ENCODE peak calls at places on chromosomes 2 and 18, in five cellular contexts. F is pancreas, K is colonic mucosa, H is uterus, X is HCT116. Q is an unnamed sample.
A peak's percentile ranks its signal among the peaks of the same experiment; 100 is the strongest.

GRCh38 chr18:64244571-64244970 is 95.7 kb upstream of the LINC00305 start:
- DNase-seq in H (no peak), X (no peak), F (no peak), K (no peak), Q (no peak)

GRCh38 chr18:63297678-63298392 is 21.7 kb downstream of the BCL2 start:
- DNase-seq in K (no peak), X (no peak), H (no peak), F (no peak), Q (no peak)

GRCh38 chr2:64019975-64020281 is 700 bp upstream of the VPS54 start:
- DNase-seq in H (no peak), X (no peak), F (no peak), K (no peak), Q (no peak)

GRCh38 chr2:25279091-25279651 is 62.6 kb downstream of the DNMT3A start:
- DNase-seq in K (peak; percentile 63), F (no peak), X (no peak), H (peak; percentile 62), Q (no peak)

GRCh38 chr2:196783431-196784094 is 15.9 kb downstream of the GTF3C3 start:
- DNase-seq in X (no peak), K (no peak), F (no peak), H (no peak), Q (no peak)

GRCh38 chr18:21307578-21307977 is 65.5 kb downstream of the GREB1L start:
- DNase-seq in X (no peak), H (no peak), F (no peak), K (no peak), Q (no peak)

GRCh38 chr18:45441110-45441842 is 174.0 kb upstream of the SLC14A2 start:
- DNase-seq in K (no peak), X (no peak), H (no peak), F (no peak), Q (no peak)

GRCh38 chr2:136131484-136131960 is 13.6 kb upstream of the CXCR4 start:
- DNase-seq in F (no peak), K (no peak), H (no peak), X (no peak), Q (no peak)

GRCh38 chr2:236968101-236968886 is 117.4 kb upstream of the COPS8 start:
- DNase-seq in H (no peak), X (no peak), K (peak; percentile 70), F (no peak), Q (no peak)
- H3K4me3 ChIP-seq in H (no peak overlapping the region), X (no peak overlapping the region), K (no peak overlapping the region), F (no peak overlapping the region), Q (no peak overlapping the region)

DNA sequence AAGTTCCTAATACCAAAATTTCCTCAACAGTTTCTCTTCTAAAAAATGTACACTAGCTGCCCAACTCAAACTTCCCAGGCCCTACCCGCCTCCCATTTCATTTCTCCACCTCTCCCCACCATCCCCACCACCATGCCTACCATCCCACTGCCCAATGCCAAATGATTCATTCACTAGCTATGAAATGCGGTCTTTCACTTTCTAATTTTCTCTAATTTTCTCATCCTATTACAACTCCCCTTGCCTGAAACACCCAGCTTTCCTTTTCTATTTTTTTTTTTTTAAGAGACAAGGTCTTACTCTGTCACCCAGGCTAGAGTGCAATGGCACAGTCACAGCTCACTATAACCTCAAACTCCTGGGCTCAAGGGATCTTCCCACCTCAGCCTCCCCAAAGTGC is 38.4 kb downstream of the KIDINS220 start:
- DNase-seq in K (no peak), H (no peak), F (no peak), X (no peak), Q (no peak)
- H3K36me3 ChIP-seq in K (peaks cover 7% of the 10 kb centered on the region), H (no peaks in the 10 kb centered on the region), F (no peaks in the 10 kb centered on the region), X (no peaks in the 10 kb centered on the region), Q (peaks cover 2% of the 10 kb centered on the region)

GRCh38 chr2:222707689-222708273 is 36.3 kb downstream of the MOGAT1 start:
- DNase-seq in F (no peak), X (no peak), H (no peak), K (no peak), Q (peak; percentile 12)

GRCh38 chr2:222708274-222708710 is 36.8 kb downstream of the MOGAT1 start:
- DNase-seq in X (peak; percentile 64), F (peak; percentile 81), H (peak; percentile 72), K (peak; percentile 87), Q (peak; percentile 23)

GRCh38 chr2:222711315-222711940 is 40.0 kb downstream of the MOGAT1 start:
- DNase-seq in H (no peak), F (no peak), X (no peak), K (no peak), Q (no peak)

GRCh38 chr2:222707102-222707688 is 35.7 kb downstream of the MOGAT1 start:
- DNase-seq in F (no peak), X (no peak), K (no peak), H (no peak), Q (no peak)

DNA sequence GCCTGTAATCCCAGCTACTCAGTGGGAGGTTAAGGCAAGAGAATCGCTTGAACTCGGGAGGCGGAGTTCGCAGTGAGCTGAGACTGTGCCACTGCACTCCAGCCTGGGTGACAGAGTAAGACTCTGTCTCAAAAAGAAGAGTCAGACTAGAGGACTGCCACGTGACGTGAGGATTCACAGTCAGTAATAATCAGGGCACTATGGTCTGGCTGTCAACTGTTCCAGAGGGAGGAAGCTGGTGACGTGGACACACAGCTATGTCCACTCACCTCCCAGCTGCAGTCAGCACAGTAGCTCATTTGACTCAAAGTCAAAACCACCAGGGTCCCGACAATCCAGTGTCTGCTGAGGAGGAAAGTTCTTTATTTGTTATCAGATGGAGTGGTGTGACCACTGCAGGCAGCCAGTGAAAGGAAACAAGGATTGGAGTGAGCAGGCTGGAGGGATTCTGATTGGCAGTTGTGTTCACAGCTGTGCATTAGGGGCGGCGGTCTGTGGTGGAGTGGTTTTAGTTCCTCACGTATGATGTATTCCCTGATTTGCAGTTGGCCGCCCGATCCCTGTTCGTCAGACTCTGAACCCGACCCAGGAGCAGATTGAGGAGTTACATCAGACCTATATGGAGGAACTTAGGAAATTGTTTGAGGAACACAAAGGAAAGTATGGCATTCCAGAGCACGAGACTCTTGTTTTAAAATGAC is 37.9 kb downstream of the MOGAT1 start:
- DNase-seq in X (peak; percentile 83), H (peak; percentile 31), K (peak; percentile 27), F (no peak), Q (peak; percentile 92)
- TF ChIP-seq CTCF in X (no peak), H (no peak), K (no peak), F (no peak), Q (no peak)

GRCh38 chr2:9262671-9263171 is 56.1 kb downstream of the ASAP2 start:
- DNase-seq in X (no peak), F (no peak), K (no peak), H (no peak), Q (no peak)

GRCh38 chr2:9260411-9261037 is 53.9 kb downstream of the ASAP2 start:
- DNase-seq in H (no peak), X (no peak), F (no peak), K (no peak), Q (no peak)

GRCh38 chr2:9263388-9263787 is 56.8 kb downstream of the ASAP2 start:
- DNase-seq in H (no peak), F (no peak), X (no peak), K (no peak), Q (no peak)

GRCh38 chr2:9258953-9259399 is 52.4 kb downstream of the ASAP2 start:
- DNase-seq in K (no peak), F (no peak), H (no peak), X (no peak), Q (no peak)

GRCh38 chr2:9261231-9261883 is 54.7 kb downstream of the ASAP2 start:
- DNase-seq in K (no peak), F (no peak), X (no peak), H (peak; percentile 89), Q (no peak)
- H3K4me3 ChIP-seq in K (no peak overlapping the region), F (no peak overlapping the region), X (no peak overlapping the region), H (no peak overlapping the region), Q (no peak overlapping the region)

GRCh38 chr2:14952383-14952782 is 319.9 kb downstream of the LRATD1 start:
- DNase-seq in H (no peak), X (no peak), K (no peak), F (no peak), Q (no peak)

DNA sequence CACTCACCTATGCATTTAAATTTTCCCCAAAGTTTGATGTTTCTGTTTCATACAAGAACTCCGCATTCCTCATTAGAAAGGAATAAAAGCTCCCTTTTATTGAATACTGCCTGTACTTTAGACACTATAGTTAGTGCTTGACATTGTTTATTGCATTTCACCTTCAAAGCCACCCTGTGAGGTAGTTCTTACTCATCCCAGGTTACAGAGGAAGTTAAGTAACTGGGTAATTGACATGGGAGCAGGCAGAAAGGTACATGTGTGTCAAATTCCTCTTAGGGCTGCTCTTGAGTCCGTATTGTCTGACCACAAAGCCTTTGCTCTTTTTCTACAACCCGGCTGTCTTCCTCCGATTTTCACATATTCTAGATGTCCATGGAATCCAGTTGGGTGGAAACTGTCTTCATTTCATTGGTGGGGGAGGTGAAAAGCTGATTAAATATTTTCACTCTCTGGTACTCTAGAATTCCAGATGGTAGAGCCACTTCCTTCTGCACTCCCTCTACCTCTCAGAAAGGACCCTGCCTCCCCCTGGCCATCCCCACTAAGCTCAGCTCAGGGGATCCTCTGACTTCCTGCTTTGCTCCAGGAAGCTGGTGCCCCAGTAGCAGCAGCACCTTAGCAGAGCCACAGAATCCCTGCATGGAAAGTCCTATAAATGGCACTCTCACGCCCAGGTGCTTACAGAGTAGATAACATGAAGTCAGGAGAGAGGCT is 319.2 kb downstream of the LRATD1 start:
- DNase-seq in H (no peak), X (no peak), F (no peak), K (no peak), Q (no peak)
- H3K36me3 ChIP-seq in H (no peaks in the 10 kb centered on the region), X (no peaks in the 10 kb centered on the region), F (no peaks in the 10 kb centered on the region), K (no peaks in the 10 kb centered on the region), Q (no peaks in the 10 kb centered on the region)

GRCh38 chr2:199460101-199460671 is 2.4 kb upstream of the SATB2 start:
- DNase-seq in H (no peak), K (no peak), X (peak; percentile 22), F (no peak), Q (no peak)

GRCh38 chr2:199459286-199460100 is 1.8 kb upstream of the SATB2 start:
- DNase-seq in H (peak; percentile 92), X (peak; percentile 93), K (peak; percentile 88), F (peak; percentile 92), Q (peak; percentile 75)

GRCh38 chr2:199457147-199458016 is at the start of gene SATB2:
- DNase-seq in X (peak; percentile 65), K (peak; percentile 81), H (no peak), F (peak; percentile 70), Q (no peak)

GRCh38 chr2:199458017-199458805 is 472 bp upstream of the SATB2 start:
- DNase-seq in K (peak; percentile 69), H (no peak), X (peak; percentile 22), F (peak; percentile 82), Q (no peak)

DNA sequence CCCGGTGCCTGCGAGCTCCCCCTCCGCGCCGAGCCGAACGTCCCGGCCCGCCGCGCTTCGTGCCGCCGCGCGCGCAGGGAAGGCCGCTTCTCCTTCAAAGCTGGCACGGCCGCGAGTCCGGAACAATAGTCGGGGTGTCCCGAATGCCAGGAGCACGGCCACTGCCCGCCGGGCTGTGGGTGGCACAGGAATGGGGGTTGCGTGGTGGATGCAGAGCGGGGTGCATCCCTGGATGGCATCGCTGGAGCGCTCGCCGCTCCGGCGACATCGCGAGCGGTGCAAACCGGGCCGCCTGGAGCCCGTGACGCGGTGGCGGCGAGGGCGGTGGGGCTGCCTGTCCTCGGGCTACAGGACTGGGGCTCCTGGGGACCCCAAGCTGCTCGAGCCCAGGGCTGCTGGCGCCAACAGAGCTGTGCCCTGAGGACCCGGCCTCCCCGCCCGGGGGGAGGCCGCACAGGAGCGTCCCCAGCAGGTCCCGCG is 1.1 kb upstream of the SATB2 start:
- DNase-seq in F (peak; percentile 83), H (no peak), X (no peak), K (no peak), Q (no peak)
- TF ChIP-seq CTCF in F (no peak), H (no peak), X (no peak), K (no peak), Q (no peak)